ENCODE peak calls at places on chromosomes 5 and 9, in four cellular contexts. W is GM12878, Z is K562, T is HepG2. Q is an unnamed sample.

GRCh38 chr5:9540791-9541190 is 5.1 kb downstream of the SEMA5A start:
- DNase-seq in W (no peak), Z (no peak), T (no peak), Q (no peak)

GRCh38 chr5:129857124-129857523 is 47.1 kb upstream of the CHSY3 start:
- DNase-seq in W (no peak), Z (no peak), T (no peak), Q (no peak)

GRCh38 chr9:21096172-21096900 is 18.6 kb upstream of the IFNB1 start:
- DNase-seq in W (peak; percentile 46), Z (no peak), T (no peak), Q (no peak)

GRCh38 chr5:56757077-56757476 is 58.3 kb upstream of the MAP3K1 start:
- DNase-seq in W (no peak), Z (no peak), T (no peak), Q (no peak)

GRCh38 chr9:98764351-98764750 is 32.0 kb downstream of the ANKS6 start:
- DNase-seq in W (no peak), Z (no peak), T (no peak), Q (no peak)

GRCh38 chr5:2071562-2071961 is 188.8 kb upstream of the IRX4 start:
- DNase-seq in W (no peak), Z (no peak), T (no peak), Q (no peak)

GRCh38 chr9:12891588-12891987 is 116.8 kb downstream of the LURAP1L start:
- DNase-seq in W (no peak), Z (no peak), T (no peak), Q (no peak)

GRCh38 chr9:100082786-100083185 is 16.0 kb downstream of the ERP44 start:
- DNase-seq in W (no peak), Z (no peak), T (no peak), Q (no peak)

DNA sequence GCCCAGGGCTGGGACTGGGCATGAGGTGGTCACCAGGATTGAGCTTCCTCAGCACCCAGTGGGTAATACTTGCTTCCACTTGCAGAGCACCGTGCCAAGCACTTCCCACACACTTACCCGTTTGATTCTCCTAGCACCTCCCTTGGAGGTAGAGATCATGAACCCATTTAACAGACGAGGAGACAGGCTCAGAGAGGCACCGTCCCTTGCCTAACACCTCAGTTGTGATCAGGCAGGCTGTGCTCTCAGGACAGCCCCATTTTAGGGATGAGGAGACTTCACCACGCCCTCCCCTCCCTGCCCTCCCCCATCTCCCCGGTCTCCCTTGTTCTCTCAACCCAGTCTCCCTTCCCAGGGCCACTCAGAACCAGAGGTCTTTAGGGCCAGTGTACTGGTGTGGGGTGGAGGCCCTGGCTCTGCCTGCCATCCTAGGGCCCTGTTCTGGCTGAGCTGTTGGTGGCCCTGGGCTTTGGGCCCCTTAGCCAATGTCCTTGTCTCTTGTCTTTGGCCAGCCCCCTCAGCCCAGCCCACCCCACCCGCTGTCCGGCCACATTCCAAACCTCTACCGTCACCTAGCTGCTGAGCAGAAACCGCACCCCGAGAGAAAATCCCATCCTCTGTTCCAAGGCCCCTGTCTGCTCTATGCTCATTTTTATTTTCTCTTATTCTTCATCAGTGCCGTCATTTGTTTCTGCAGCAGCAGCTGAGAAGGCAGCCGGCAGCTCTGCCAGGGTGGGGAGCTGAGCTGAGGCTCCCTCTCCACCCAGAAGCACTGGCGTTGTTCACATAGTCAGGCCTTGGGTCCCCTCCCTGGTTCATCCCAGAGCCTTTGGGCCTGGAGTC is 33.8 kb downstream of the OLFML2A start:
- DNase-seq in W (no peak), Z (no peak), T (peak; percentile 65), Q (peak; percentile 27)
- TF ChIP-seq RFX5 in W (no peak), Z (no peak), T (no peak), Q (no peak)

GRCh38 chr9:137273616-137274320 is 3.8 kb upstream of the TOR4A start:
- DNase-seq in W (no peak), Z (peak; percentile 59), T (no peak), Q (no peak)
- TF ChIP-seq ZBTB33 in W (no peak), Z (no peak), T (no peak), Q (no peak)

GRCh38 chr9:71233646-71234045 is 112.2 kb upstream of the TRPM3 start:
- DNase-seq in W (no peak), Z (no peak), T (no peak), Q (no peak)
- TF ChIP-seq RFX5 in W (no peak), Z (no peak), T (no peak), Q (no peak)

DNA sequence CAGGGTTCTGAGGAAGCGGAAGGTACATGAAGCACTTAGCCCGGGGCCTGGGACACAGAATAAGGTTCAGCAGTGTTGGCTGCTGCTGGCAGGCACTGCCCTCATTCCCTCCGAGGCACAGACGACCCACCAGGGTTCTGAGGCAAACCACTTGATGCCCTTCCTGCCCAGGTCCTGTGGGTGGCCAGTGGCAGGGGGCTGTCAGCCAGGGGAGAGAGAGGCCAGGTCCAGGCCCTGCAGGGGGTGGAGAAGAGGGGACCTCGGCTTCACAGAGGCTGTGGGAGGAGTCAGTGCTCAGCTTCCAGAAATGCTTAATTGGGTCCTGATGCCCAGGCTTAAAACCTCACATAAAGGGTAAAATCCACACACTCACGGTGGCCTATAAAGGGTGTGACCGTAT is 4.4 kb upstream of the ZDHHC12 start:
- DNase-seq in W (no peak), Z (no peak), T (no peak), Q (peak; percentile 60)
- TF ChIP-seq ZBTB33 in W (no peak), Z (no peak), T (no peak), Q (no peak)

GRCh38 chr9:125759812-125760134 is 12.6 kb downstream of the PBX3 start:
- DNase-seq in W (no peak), Z (no peak), T (no peak), Q (no peak)

GRCh38 chr9:125761685-125762084 is 14.5 kb downstream of the PBX3 start:
- DNase-seq in W (no peak), Z (no peak), T (no peak), Q (no peak)

GRCh38 chr9:125760537-125760936 is 13.4 kb downstream of the PBX3 start:
- DNase-seq in W (no peak), Z (no peak), T (no peak), Q (no peak)

GRCh38 chr9:125757834-125758233 is 10.7 kb downstream of the PBX3 start:
- DNase-seq in W (no peak), Z (no peak), T (no peak), Q (no peak)

GRCh38 chr9:125758986-125759811 is 12.0 kb downstream of the PBX3 start:
- DNase-seq in W (no peak), Z (no peak), T (peak; percentile 93), Q (peak; percentile 12)
- TF ChIP-seq RFX5 in W (no peak), Z (no peak), T (no peak), Q (no peak)

DNA sequence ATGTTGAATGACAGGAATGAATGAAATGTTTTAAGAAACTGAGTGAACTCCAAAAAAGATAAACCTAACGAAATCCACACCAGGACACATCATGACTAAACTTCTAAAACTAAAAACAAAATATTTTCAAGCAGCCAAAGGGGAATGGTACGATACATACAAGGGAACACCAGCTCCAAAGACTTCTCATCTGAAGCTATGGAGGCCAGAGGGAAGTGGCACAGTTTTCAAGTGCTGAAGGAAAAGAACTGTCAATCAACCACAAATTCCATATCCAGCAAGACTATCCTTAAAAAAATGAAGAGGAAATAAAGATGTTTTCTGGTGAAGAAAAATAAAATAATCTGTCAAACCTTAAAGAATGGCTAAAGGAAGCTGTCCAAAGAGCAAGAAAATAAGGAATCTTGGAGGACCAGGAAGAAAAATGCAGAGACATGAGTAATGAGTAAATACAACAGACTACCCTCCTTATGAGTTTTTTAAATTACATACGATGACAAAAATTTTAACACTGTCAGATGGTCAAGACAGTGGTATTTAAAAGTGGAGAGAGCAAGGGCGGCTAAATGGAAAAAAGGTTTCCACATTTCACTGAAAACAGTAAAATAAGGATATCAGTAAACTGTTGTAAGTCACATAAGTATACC is 12.0 kb downstream of the CAMSAP1 start:
- DNase-seq in W (no peak), Z (no peak), T (no peak), Q (no peak)
- TF ChIP-seq ZBTB33 in W (no peak), Z (no peak), T (no peak), Q (no peak)